ENCODE peak calls at places on chromosomes 1 and 21, in six cellular contexts. Z is sigmoid colon, D is lung, N is coronary artery, Q is AG10803, R is fibroblast of pulmonary artery. L is an unnamed sample.

GRCh38 chr21:42931560-42932235 is 6.3 kb upstream of the ERVH48-1 start:
- DNase-seq in Z (no peak), D (no peak), N (no peak), Q (no peak), R (no peak), L (no peak)

GRCh38 chr1:32972814-32973428 is 8.3 kb upstream of the RNF19B start:
- DNase-seq in Z (peak; percentile 77), D (peak; percentile 66), N (no peak), Q (no peak), R (peak; percentile 46), L (no peak)

GRCh38 chr1:61709908-61710289 is 15.0 kb downstream of the TM2D1 start:
- DNase-seq in Z (no peak), D (no peak), N (no peak), Q (no peak), R (no peak), L (no peak)

GRCh38 chr1:19337289-19337688 is 25.2 kb downstream of the SLC66A1 start:
- DNase-seq in Z (no peak), D (no peak), N (no peak), Q (no peak), R (no peak), L (no peak)

GRCh38 chr1:30335389-30335996 is 387.9 kb downstream of the MATN1 start:
- DNase-seq in Z (no peak), D (no peak), N (no peak), Q (no peak), R (no peak), L (no peak)

GRCh38 chr1:162629651-162630050 is 2.6 kb upstream of the DDR2 start:
- DNase-seq in Z (no peak), D (no peak), N (no peak), Q (peak; percentile 92), R (peak; percentile 75), L (no peak)

GRCh38 chr1:212413902-212414327 is 771 bp downstream of the PACC1 start:
- DNase-seq in Z (no peak), D (no peak), N (no peak), Q (peak; percentile 11), R (peak; percentile 18), L (no peak)

GRCh38 chr21:43987509-43987908 is 24.6 kb upstream of the TRAPPC10 start:
- DNase-seq in Z (no peak), D (no peak), N (no peak), Q (no peak), R (no peak), L (no peak)

GRCh38 chr1:41649445-41650175 is 165.1 kb upstream of the EDN2 start:
- DNase-seq in Z (no peak), D (no peak), N (peak; percentile 55), Q (no peak), R (no peak), L (no peak)

GRCh38 chr21:20739421-20739820 is 258.8 kb upstream of the NCAM2 start:
- DNase-seq in Z (no peak), D (no peak), N (no peak), Q (no peak), R (no peak), L (no peak)

GRCh38 chr1:80375662-80376061 is 1369.1 kb upstream of the ADGRL4 start:
- DNase-seq in Z (no peak), D (no peak), N (no peak), Q (peak; percentile 90), R (peak; percentile 61), L (peak; percentile 96)

GRCh38 chr1:45622891-45623394 is 911 bp downstream of the CCDC17 start:
- DNase-seq in Z (no peak), D (no peak), N (no peak), Q (peak; percentile 8), R (no peak), L (no peak)

GRCh38 chr1:87104140-87104539 is 189.7 kb downstream of the HS2ST1 start:
- DNase-seq in Z (no peak), D (no peak), N (no peak), Q (no peak), R (no peak), L (peak; percentile 63)

GRCh38 chr1:231558711-231559205 is 30.3 kb downstream of the TSNAX start:
- DNase-seq in Z (no peak), D (no peak), N (no peak), Q (no peak), R (no peak), L (no peak)

GRCh38 chr1:7744882-7745281 is 26.2 kb upstream of the VAMP3 start:
- DNase-seq in Z (no peak), D (no peak), N (no peak), Q (no peak), R (no peak), L (no peak)

GRCh38 chr1:44237721-44238457 is 24.6 kb downstream of the DMAP1 start:
- DNase-seq in Z (peak; percentile 94), D (no peak), N (no peak), Q (peak; percentile 71), R (no peak), L (no peak)

GRCh38 chr1:186799689-186800054 is 29.1 kb upstream of the PLA2G4A start:
- DNase-seq in Z (no peak), D (no peak), N (no peak), Q (no peak), R (no peak), L (no peak)

GRCh38 chr1:227934476-227935313 is 13.0 kb downstream of the WNT9A start:
- DNase-seq in Z (peak; percentile 87), D (no peak), N (no peak), Q (peak; percentile 82), R (peak; percentile 56), L (peak; percentile 89)

GRCh38 chr1:168512864-168513595 is 30.8 kb downstream of the XCL2 start:
- DNase-seq in Z (no peak), D (no peak), N (no peak), Q (no peak), R (no peak), L (no peak)

DNA sequence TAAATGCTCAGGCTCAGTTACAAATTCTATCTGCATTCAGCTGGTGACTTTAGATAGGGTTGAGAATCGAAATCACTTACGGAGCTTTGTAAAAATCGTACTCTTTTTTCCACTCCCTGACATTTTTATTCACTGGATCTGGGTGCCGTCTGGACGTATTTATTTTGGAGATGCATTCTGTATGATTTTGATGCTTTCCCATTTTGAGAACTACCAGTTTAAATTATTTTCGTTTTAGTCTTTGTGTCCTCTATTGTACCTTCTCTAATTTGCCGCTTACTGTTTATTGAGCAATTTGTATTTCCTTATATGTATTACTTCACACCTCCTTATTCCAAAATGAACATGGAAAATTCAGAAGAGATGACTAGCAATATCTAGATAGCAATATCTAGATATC is 96.2 kb downstream of the FASLG start:
- DNase-seq in Z (no peak), D (no peak), N (no peak), Q (no peak), R (no peak), L (no peak)
- H3K4me3 ChIP-seq in Z (no peak overlapping the region), D (no peak overlapping the region), N (no peak overlapping the region), Q (no peak overlapping the region), R (no peak overlapping the region), L (no peak overlapping the region)

GRCh38 chr21:27244796-27245195 is 277.9 kb upstream of the ADAMTS5 start:
- DNase-seq in Z (no peak), D (no peak), N (no peak), Q (no peak), R (no peak), L (no peak)
- TF ChIP-seq CTCF in Z (no peak), D (no peak), N (no peak), Q (no peak), R (no peak), L (no peak)

GRCh38 chr1:6460349-6461236 is 5.4 kb downstream of the TNFRSF25 start:
- DNase-seq in Z (no peak), D (no peak), N (no peak), Q (no peak), R (peak; percentile 25), L (no peak)

GRCh38 chr1:6461538-6462411 is 4.2 kb downstream of the TNFRSF25 start:
- DNase-seq in Z (no peak), D (no peak), N (no peak), Q (no peak), R (no peak), L (no peak)

GRCh38 chr1:6461237-6461530 is 4.8 kb downstream of the TNFRSF25 start:
- DNase-seq in Z (no peak), D (no peak), N (no peak), Q (no peak), R (no peak), L (no peak)

GRCh38 chr1:6462412-6463119 is 3.4 kb downstream of the TNFRSF25 start:
- DNase-seq in Z (no peak), D (no peak), N (no peak), Q (no peak), R (no peak), L (no peak)

DNA sequence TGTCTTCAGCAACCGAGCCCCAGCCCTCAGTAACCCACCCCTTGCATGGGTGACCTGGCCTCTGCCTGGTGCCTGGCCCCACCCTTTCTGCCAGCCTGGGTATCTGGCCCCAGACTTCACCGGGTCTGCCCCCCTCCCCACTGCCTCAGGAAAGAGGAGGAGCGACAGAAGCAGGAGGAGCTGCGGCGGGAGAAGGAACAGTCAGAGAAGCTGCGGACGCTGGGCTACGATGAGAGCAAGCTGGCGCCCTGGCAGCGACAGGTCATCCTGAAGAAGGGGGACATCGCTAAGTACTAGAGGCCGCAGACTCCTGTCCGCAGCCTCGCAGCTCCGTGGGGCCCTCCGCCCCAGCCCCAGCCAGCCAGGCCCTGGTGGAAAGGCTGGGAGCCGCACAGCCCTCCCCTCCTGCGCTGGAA is 6.1 kb downstream of the TNFRSF25 start:
- DNase-seq in Z (no peak), D (no peak), N (no peak), Q (no peak), R (no peak), L (no peak)
- H3K4me3 ChIP-seq in Z (no peak overlapping the region), D (no peak overlapping the region), N (peak overlapping the region; percentile 51), Q (no peak overlapping the region), R (no peak overlapping the region), L (no peak overlapping the region)

GRCh38 chr1:205986291-205986690 is 16.9 kb downstream of the RAB7B start:
- DNase-seq in Z (no peak), D (no peak), N (no peak), Q (no peak), R (no peak), L (no peak)
- TF ChIP-seq CTCF in Z (no peak), D (no peak), N (no peak), Q (peak; percentile 3), R (peak; percentile 6), L (no peak)

GRCh38 chr1:110034040-110034450 is 379 bp upstream of the STRIP1 start:
- DNase-seq in Z (no peak), D (no peak), N (no peak), Q (no peak), R (no peak), L (no peak)

GRCh38 chr1:110035236-110035752 is 870 bp downstream of the STRIP1 start:
- DNase-seq in Z (no peak), D (no peak), N (no peak), Q (peak; percentile 34), R (peak; percentile 27), L (peak; percentile 35)

GRCh38 chr1:110032327-110032726 is 2.1 kb upstream of the STRIP1 start:
- DNase-seq in Z (no peak), D (no peak), N (no peak), Q (no peak), R (no peak), L (no peak)

GRCh38 chr1:110034451-110035235 is at the start of gene STRIP1:
- DNase-seq in Z (peak; percentile 96), D (peak; percentile 95), N (peak; percentile 93), Q (peak; percentile 97), R (peak; percentile 98), L (peak; percentile 89)

DNA sequence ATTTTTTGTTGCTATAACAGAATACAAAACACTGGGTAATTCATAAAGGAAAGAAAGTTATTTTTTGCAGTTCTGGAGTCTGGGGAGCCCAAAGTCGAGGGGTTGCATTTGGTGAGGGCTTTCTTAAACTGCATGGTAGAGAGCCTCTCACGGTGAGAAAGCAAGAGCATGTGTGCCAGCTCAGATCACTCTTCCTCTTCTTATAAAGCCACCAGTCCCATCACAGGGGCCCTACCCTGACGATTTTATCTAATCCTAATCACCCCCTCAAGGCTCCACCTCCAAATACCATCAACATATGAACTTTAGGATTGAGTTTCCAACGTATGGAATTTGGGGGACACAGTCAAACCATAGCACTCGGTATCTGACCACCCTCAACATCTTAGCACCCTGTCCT is 1.0 kb upstream of the STRIP1 start:
- DNase-seq in Z (no peak), D (no peak), N (no peak), Q (no peak), R (no peak), L (no peak)
- H3K4me3 ChIP-seq in Z (no peak overlapping the region), D (no peak overlapping the region), N (no peak overlapping the region), Q (no peak overlapping the region), R (no peak overlapping the region), L (no peak overlapping the region)

L was measured in bronchial epithelial cell.